ENCODE peak calls at places on chromosome 7, in five cellular contexts. One of them, this sample, is unnamed.

GRCh38 chr7:82729172-82730030 is 285.8 kb upstream of the CACNA2D1 start:
- DNase-seq in adrenal gland: no peak
- DNase-seq in prostate gland: peak
- DNase-seq in ovary: no peak
- DNase-seq in right lobe of liver: no peak
- DNase-seq in this sample: peak

GRCh38 chr7:75915416-75916156 is 631 bp downstream of the POR start:
- DNase-seq in adrenal gland: peak
- DNase-seq in prostate gland: peak
- DNase-seq in ovary: peak
- DNase-seq in right lobe of liver: peak
- DNase-seq in this sample: peak

GRCh38 chr7:86647340-86648094 is 3.8 kb downstream of the GRM3 start:
- DNase-seq in adrenal gland: no peak
- DNase-seq in prostate gland: no peak
- DNase-seq in ovary: no peak
- DNase-seq in right lobe of liver: no peak
- DNase-seq in this sample: no peak

GRCh38 chr7:117200786-117201185 is 122.1 kb downstream of the WNT2 start:
- DNase-seq in adrenal gland: no peak
- DNase-seq in prostate gland: no peak
- DNase-seq in ovary: no peak
- DNase-seq in right lobe of liver: no peak
- DNase-seq in this sample: no peak

GRCh38 chr7:27955011-27955410 is 215.0 kb downstream of the TAX1BP1 start:
- DNase-seq in adrenal gland: no peak
- DNase-seq in prostate gland: no peak
- DNase-seq in ovary: no peak
- DNase-seq in right lobe of liver: no peak
- DNase-seq in this sample: no peak

GRCh38 chr7:37353949-37354660 is 94.6 kb downstream of the ELMO1 start:
- DNase-seq in adrenal gland: no peak
- DNase-seq in prostate gland: no peak
- DNase-seq in ovary: no peak
- DNase-seq in right lobe of liver: no peak
- DNase-seq in this sample: no peak

GRCh38 chr7:48296976-48297375 is 125.7 kb downstream of the ABCA13 start:
- DNase-seq in adrenal gland: no peak
- DNase-seq in prostate gland: no peak
- DNase-seq in ovary: no peak
- DNase-seq in right lobe of liver: no peak
- DNase-seq in this sample: no peak

GRCh38 chr7:115561341-115562110 is 469.0 kb downstream of the TFEC start:
- DNase-seq in adrenal gland: no peak
- DNase-seq in prostate gland: no peak
- DNase-seq in ovary: no peak
- DNase-seq in right lobe of liver: no peak
- DNase-seq in this sample: no peak

GRCh38 chr7:144835166-144835611 is 664 bp downstream of the TPK1 start:
- DNase-seq in adrenal gland: peak
- DNase-seq in prostate gland: peak
- DNase-seq in ovary: peak
- DNase-seq in right lobe of liver: peak
- DNase-seq in this sample: peak

GRCh38 chr7:22481726-22482125 is 18.3 kb downstream of the STEAP1B start:
- DNase-seq in adrenal gland: no peak
- DNase-seq in prostate gland: no peak
- DNase-seq in ovary: no peak
- DNase-seq in right lobe of liver: no peak
- DNase-seq in this sample: no peak

GRCh38 chr7:29284586-29285450 is 90.2 kb downstream of the CHN2 start:
- DNase-seq in adrenal gland: no peak
- DNase-seq in prostate gland: no peak
- DNase-seq in ovary: no peak
- DNase-seq in right lobe of liver: no peak
- DNase-seq in this sample: no peak

GRCh38 chr7:48887500-48887899 is 36.8 kb upstream of the CDC14C start:
- DNase-seq in adrenal gland: no peak
- DNase-seq in prostate gland: no peak
- DNase-seq in ovary: no peak
- DNase-seq in right lobe of liver: no peak
- DNase-seq in this sample: no peak

GRCh38 chr7:108385834-108386422 is 70.3 kb downstream of the NRCAM start:
- DNase-seq in adrenal gland: no peak
- DNase-seq in prostate gland: no peak
- DNase-seq in ovary: no peak
- DNase-seq in right lobe of liver: no peak
- DNase-seq in this sample: no peak

GRCh38 chr7:114670676-114671075 is 251.2 kb upstream of the MDFIC start:
- DNase-seq in adrenal gland: no peak
- DNase-seq in prostate gland: no peak
- DNase-seq in ovary: no peak
- DNase-seq in right lobe of liver: no peak
- DNase-seq in this sample: no peak

GRCh38 chr7:129684777-129685176 is 73.3 kb downstream of the NRF1 start:
- DNase-seq in adrenal gland: no peak
- DNase-seq in prostate gland: no peak
- DNase-seq in ovary: no peak
- DNase-seq in right lobe of liver: no peak
- DNase-seq in this sample: no peak

GRCh38 chr7:43669286-43670081 is 59.8 kb downstream of the COA1 start:
- DNase-seq in adrenal gland: no peak
- DNase-seq in prostate gland: no peak
- DNase-seq in ovary: no peak
- DNase-seq in right lobe of liver: no peak
- DNase-seq in this sample: no peak

GRCh38 chr7:154792436-154793055 is 210.4 kb downstream of the PAXIP1 start:
- DNase-seq in adrenal gland: no peak
- DNase-seq in prostate gland: no peak
- DNase-seq in ovary: no peak
- DNase-seq in right lobe of liver: no peak
- DNase-seq in this sample: no peak

GRCh38 chr7:137996386-137996851 is 5.5 kb downstream of the CREB3L2 start:
- DNase-seq in adrenal gland: peak
- DNase-seq in prostate gland: no peak
- DNase-seq in ovary: no peak
- DNase-seq in right lobe of liver: no peak
- DNase-seq in this sample: peak

GRCh38 chr7:16934947-16935742 is 53.4 kb upstream of the AGR3 start:
- DNase-seq in adrenal gland: no peak
- DNase-seq in prostate gland: no peak
- DNase-seq in ovary: no peak
- DNase-seq in right lobe of liver: no peak
- DNase-seq in this sample: no peak

GRCh38 chr7:128444242-128444641 is 11.4 kb upstream of the HILPDA start:
- DNase-seq in adrenal gland: no peak
- DNase-seq in prostate gland: no peak
- DNase-seq in ovary: no peak
- DNase-seq in right lobe of liver: no peak
- DNase-seq in this sample: no peak

GRCh38 chr7:27095050-27095896 is 527 bp downstream of the HOXA1 start:
- DNase-seq in adrenal gland: no peak
- DNase-seq in prostate gland: no peak
- DNase-seq in ovary: no peak
- DNase-seq in right lobe of liver: no peak
- DNase-seq in this sample: no peak

DNA sequence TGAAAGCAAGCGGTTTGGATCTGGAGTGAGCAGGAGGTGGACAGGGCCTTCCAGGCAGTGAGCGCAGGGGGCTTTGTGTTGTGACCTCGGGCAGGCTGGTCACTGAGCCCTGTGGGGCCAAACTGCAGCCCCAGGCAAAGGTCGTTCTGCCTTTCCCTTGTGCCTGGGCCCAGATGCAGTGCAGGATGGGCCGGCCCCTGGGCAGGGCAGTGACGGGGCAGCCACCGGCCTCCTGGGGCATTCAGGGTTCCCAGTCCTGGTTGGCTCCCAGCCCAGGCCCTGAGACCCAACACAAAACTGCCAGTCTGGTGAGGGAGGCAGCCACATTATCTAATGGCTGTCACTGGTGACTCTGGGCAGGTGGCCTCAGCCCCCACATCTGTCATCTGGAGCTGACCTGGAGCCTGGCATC is 7.1 kb downstream of the ARPC1B start:
- DNase-seq in adrenal gland: no peak
- DNase-seq in prostate gland: no peak
- DNase-seq in ovary: no peak
- DNase-seq in right lobe of liver: peak
- DNase-seq in this sample: no peak
- TF ChIP-seq POLR2A in adrenal gland: no peak
- TF ChIP-seq POLR2A in prostate gland: no peak
- TF ChIP-seq POLR2A in ovary: no peak
- TF ChIP-seq POLR2A in right lobe of liver: no peak
- TF ChIP-seq POLR2A in this sample: no peak

DNA sequence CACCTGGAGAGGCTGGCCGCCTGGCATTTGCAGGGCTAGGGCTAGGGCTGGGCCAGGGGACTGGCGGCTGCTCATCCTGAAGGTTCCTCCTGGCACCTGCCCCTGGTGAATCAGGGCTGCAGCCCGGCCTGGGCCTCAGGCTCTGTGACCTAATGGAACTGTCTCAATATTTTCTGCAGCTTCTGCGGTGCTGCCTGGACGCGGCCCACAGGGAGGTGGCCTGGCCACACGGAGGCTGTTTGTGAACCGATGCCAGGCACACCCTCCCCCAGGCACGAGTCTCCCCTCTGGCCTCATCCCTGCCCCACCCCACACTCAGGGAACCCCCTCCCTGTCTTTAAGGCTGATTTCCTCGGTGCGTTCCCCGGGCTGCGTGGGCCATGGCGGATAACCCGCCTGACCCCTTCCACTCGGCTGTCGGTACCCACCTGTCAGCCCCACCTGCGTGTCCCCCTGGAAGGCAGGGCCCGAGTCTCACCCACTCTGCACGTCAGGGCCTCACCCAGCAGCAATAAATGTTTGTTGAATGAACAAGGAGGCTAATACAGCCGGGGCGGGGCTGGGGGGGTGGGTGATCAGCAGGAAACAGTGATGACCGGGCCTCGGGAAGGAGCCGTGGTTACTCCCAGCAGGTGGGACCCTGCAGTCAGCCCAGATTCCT is 54.5 kb upstream of the DNAJB6 start:
- DNase-seq in adrenal gland: no peak
- DNase-seq in prostate gland: no peak
- DNase-seq in ovary: no peak
- DNase-seq in right lobe of liver: no peak
- DNase-seq in this sample: no peak
- TF ChIP-seq POLR2A in adrenal gland: no peak
- TF ChIP-seq POLR2A in prostate gland: no peak
- TF ChIP-seq POLR2A in ovary: no peak
- TF ChIP-seq POLR2A in right lobe of liver: no peak
- TF ChIP-seq POLR2A in this sample: no peak

GRCh38 chr7:139065323-139065722 is 29.5 kb upstream of the ZC3HAV1L start:
- DNase-seq in adrenal gland: no peak
- DNase-seq in prostate gland: no peak
- DNase-seq in ovary: no peak
- DNase-seq in right lobe of liver: no peak
- DNase-seq in this sample: no peak

GRCh38 chr7:139066315-139066714 is 30.5 kb upstream of the ZC3HAV1L start:
- DNase-seq in adrenal gland: no peak
- DNase-seq in prostate gland: no peak
- DNase-seq in ovary: no peak
- DNase-seq in right lobe of liver: no peak
- DNase-seq in this sample: no peak

GRCh38 chr7:139071683-139072082 is 35.8 kb upstream of the ZC3HAV1L start:
- DNase-seq in adrenal gland: no peak
- DNase-seq in prostate gland: no peak
- DNase-seq in ovary: no peak
- DNase-seq in right lobe of liver: no peak
- DNase-seq in this sample: no peak

GRCh38 chr7:139068543-139069399 is 32.9 kb upstream of the ZC3HAV1L start:
- DNase-seq in adrenal gland: no peak
- DNase-seq in prostate gland: no peak
- DNase-seq in ovary: no peak
- DNase-seq in right lobe of liver: no peak
- DNase-seq in this sample: no peak
- TF ChIP-seq POLR2A in adrenal gland: no peak
- TF ChIP-seq POLR2A in prostate gland: no peak
- TF ChIP-seq POLR2A in ovary: no peak
- TF ChIP-seq POLR2A in right lobe of liver: no peak
- TF ChIP-seq POLR2A in this sample: no peak

GRCh38 chr7:156764016-156764669 is 123.6 kb downstream of the RNF32 start:
- DNase-seq in adrenal gland: peak
- DNase-seq in prostate gland: peak
- DNase-seq in ovary: peak
- DNase-seq in right lobe of liver: peak
- DNase-seq in this sample: peak

GRCh38 chr7:156754222-156754621 is 113.6 kb downstream of the RNF32 start:
- DNase-seq in adrenal gland: no peak
- DNase-seq in prostate gland: no peak
- DNase-seq in ovary: no peak
- DNase-seq in right lobe of liver: no peak
- DNase-seq in this sample: no peak

GRCh38 chr7:156759579-156760202 is 119.1 kb downstream of the RNF32 start:
- DNase-seq in adrenal gland: no peak
- DNase-seq in prostate gland: no peak
- DNase-seq in ovary: no peak
- DNase-seq in right lobe of liver: no peak
- DNase-seq in this sample: no peak

GRCh38 chr7:156753630-156754029 is 113.1 kb downstream of the RNF32 start:
- DNase-seq in adrenal gland: no peak
- DNase-seq in prostate gland: no peak
- DNase-seq in ovary: no peak
- DNase-seq in right lobe of liver: no peak
- DNase-seq in this sample: no peak

DNA sequence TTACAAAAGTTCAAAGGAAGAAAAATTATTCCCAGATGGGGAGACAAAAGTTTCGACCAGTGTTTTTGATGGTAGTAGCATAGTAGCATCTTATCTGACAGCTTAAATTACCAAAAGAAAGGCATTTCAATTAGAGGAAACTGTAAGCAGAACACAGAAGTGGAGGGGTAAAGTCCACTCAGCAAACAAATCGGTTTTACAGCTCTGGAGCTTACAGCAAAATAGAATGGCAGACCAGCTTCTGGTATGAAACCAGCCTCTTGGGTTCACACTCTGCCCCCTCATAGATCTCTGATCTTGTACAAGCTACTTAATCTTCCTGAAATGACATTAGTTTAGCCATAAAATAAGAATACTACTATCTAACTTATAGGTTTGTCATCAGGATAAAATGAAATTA is 118.6 kb downstream of the RNF32 start:
- DNase-seq in adrenal gland: no peak
- DNase-seq in prostate gland: no peak
- DNase-seq in ovary: no peak
- DNase-seq in right lobe of liver: no peak
- DNase-seq in this sample: no peak
- TF ChIP-seq POLR2A in adrenal gland: no peak
- TF ChIP-seq POLR2A in prostate gland: no peak
- TF ChIP-seq POLR2A in ovary: no peak
- TF ChIP-seq POLR2A in right lobe of liver: no peak
- TF ChIP-seq POLR2A in this sample: no peak

GRCh38 chr7:135714534-135715009 is 13.4 kb downstream of the SLC13A4 start:
- DNase-seq in adrenal gland: no peak
- DNase-seq in prostate gland: no peak
- DNase-seq in ovary: no peak
- DNase-seq in right lobe of liver: no peak
- DNase-seq in this sample: no peak
- TF ChIP-seq POLR2A in adrenal gland: no peak
- TF ChIP-seq POLR2A in prostate gland: no peak
- TF ChIP-seq POLR2A in ovary: no peak
- TF ChIP-seq POLR2A in right lobe of liver: no peak
- TF ChIP-seq POLR2A in this sample: no peak